ENCODE peak calls at places on chromosomes 3 and 15, in six cellular contexts. M is amniotic stem cell; J is NCI-H510A treated with DMSO at 0.1 percent for 48 hours; Q is neuronal stem cell; X is SW 1271; H is stimulated activated CD8-positive, alpha-beta memory T cell treated with anti-CD3 and anti-CD28 coated beads, Interleukin-12 subunit alpha, Interleukin-12 subunit beta, amount 100 ng/mL, for 1 hour. B is an unnamed sample.

GRCh38 chr15:24856397-24857093 is 98.2 kb upstream of the SNRPN start:
- DNase-seq in M (no peak), J (no peak), Q (peak), X (no peak), H (no peak), B (no peak)

GRCh38 chr3:142888484-142889262 is at the start of gene PCOLCE2:
- DNase-seq in M (no peak), J (peak), Q (peak), X (peak), H (no peak), B (no peak)

GRCh38 chr3:36591959-36592358 is 172.4 kb downstream of the DCLK3 start:
- DNase-seq in M (no peak), J (no peak), Q (no peak), X (peak), H (no peak), B (no peak)

GRCh38 chr3:104388624-104389023 is 978.1 kb upstream of the ALCAM start:
- DNase-seq in M (no peak), J (peak), Q (no peak), X (no peak), H (no peak), B (no peak)

GRCh38 chr3:43919067-43919466 is 228.3 kb downstream of the ABHD5 start:
- DNase-seq in M (no peak), J (no peak), Q (no peak), X (no peak), H (no peak), B (no peak)

GRCh38 chr3:134103470-134103869 is 73.7 kb upstream of the SLCO2A1 start:
- DNase-seq in M (no peak), J (no peak), Q (no peak), X (no peak), H (no peak), B (no peak)

GRCh38 chr15:38069506-38069905 is 135.1 kb downstream of the TMCO5A start:
- DNase-seq in M (peak), J (no peak), Q (no peak), X (no peak), H (no peak), B (no peak)

GRCh38 chr15:47376190-47376589 is 341.1 kb upstream of the SEMA6D start:
- DNase-seq in M (no peak), J (no peak), Q (no peak), X (no peak), H (no peak), B (no peak)

GRCh38 chr3:155404486-155404885 is 111.0 kb upstream of the STRIT1 start:
- DNase-seq in M (no peak), J (peak), Q (no peak), X (no peak), H (no peak), B (no peak)

GRCh38 chr15:50641318-50641717 is 45.3 kb downstream of the TRPM7 start:
- DNase-seq in M (no peak), J (no peak), Q (no peak), X (no peak), H (no peak), B (no peak)

GRCh38 chr15:63050737-63051700 is 8.5 kb downstream of the TPM1 start:
- DNase-seq in M (no peak), J (peak), Q (no peak), X (no peak), H (no peak), B (no peak)

GRCh38 chr3:13091898-13092620 is 18.8 kb upstream of the IQSEC1 start:
- DNase-seq in M (peak), J (peak), Q (peak), X (peak), H (peak), B (peak)

GRCh38 chr3:178393833-178394232 is 142.4 kb upstream of the KCNMB2 start:
- DNase-seq in M (no peak), J (no peak), Q (no peak), X (peak), H (no peak), B (no peak)

B was measured in KG1.